ENCODE peak calls at places on chromosomes 5 and 9, in six cellular contexts. One of them, this sample, is unnamed.

GRCh38 chr5:134824681-134825080 is 21.1 kb upstream of the C5orf24 start:
- DNase-seq in HCT116: no peak
- DNase-seq in PC-3: no peak
- DNase-seq in hepatocyte: no peak
- DNase-seq in neural progenitor cell: no peak
- DNase-seq in GM23338: no peak
- DNase-seq in this sample: no peak

GRCh38 chr9:111559000-111559610 is 34.1 kb downstream of the ZNF483 start:
- DNase-seq in HCT116: no peak
- DNase-seq in PC-3: peak
- DNase-seq in hepatocyte: peak
- DNase-seq in neural progenitor cell: no peak
- DNase-seq in GM23338: no peak
- DNase-seq in this sample: no peak

GRCh38 chr9:6852243-6852963 is 94.6 kb downstream of the KDM4C start:
- DNase-seq in HCT116: no peak
- DNase-seq in PC-3: peak
- DNase-seq in hepatocyte: no peak
- DNase-seq in neural progenitor cell: no peak
- DNase-seq in GM23338: no peak
- DNase-seq in this sample: no peak

GRCh38 chr5:141617682-141618029 is 1.1 kb downstream of the DIAPH1 start:
- DNase-seq in HCT116: no peak
- DNase-seq in PC-3: peak
- DNase-seq in hepatocyte: no peak
- DNase-seq in neural progenitor cell: peak
- DNase-seq in GM23338: no peak
- DNase-seq in this sample: peak

GRCh38 chr9:99832558-99832864 is 10.8 kb downstream of the NR4A3 start:
- DNase-seq in HCT116: no peak
- DNase-seq in PC-3: no peak
- DNase-seq in hepatocyte: no peak
- DNase-seq in neural progenitor cell: no peak
- DNase-seq in GM23338: no peak
- DNase-seq in this sample: no peak

GRCh38 chr9:94961870-94962269 is 235.4 kb downstream of the AOPEP start:
- DNase-seq in HCT116: no peak
- DNase-seq in PC-3: no peak
- DNase-seq in hepatocyte: no peak
- DNase-seq in neural progenitor cell: no peak
- DNase-seq in GM23338: no peak
- DNase-seq in this sample: no peak

GRCh38 chr5:66680804-66681203 is 84.6 kb downstream of the MAST4 start:
- DNase-seq in HCT116: no peak
- DNase-seq in PC-3: no peak
- DNase-seq in hepatocyte: no peak
- DNase-seq in neural progenitor cell: peak
- DNase-seq in GM23338: no peak
- DNase-seq in this sample: no peak

GRCh38 chr5:125538469-125538868 is 792.0 kb upstream of the ZNF608 start:
- DNase-seq in HCT116: no peak
- DNase-seq in PC-3: no peak
- DNase-seq in hepatocyte: no peak
- DNase-seq in neural progenitor cell: no peak
- DNase-seq in GM23338: no peak
- DNase-seq in this sample: no peak

GRCh38 chr9:22813520-22813919 is 366.9 kb downstream of the DMRTA1 start:
- DNase-seq in HCT116: no peak
- DNase-seq in PC-3: no peak
- DNase-seq in hepatocyte: peak
- DNase-seq in neural progenitor cell: peak
- DNase-seq in GM23338: peak
- DNase-seq in this sample: peak

GRCh38 chr9:105026451-105026850 is 98.5 kb upstream of the ABCA1 start:
- DNase-seq in HCT116: no peak
- DNase-seq in PC-3: peak
- DNase-seq in hepatocyte: no peak
- DNase-seq in neural progenitor cell: no peak
- DNase-seq in GM23338: no peak
- DNase-seq in this sample: no peak

GRCh38 chr5:132812123-132812948 is 766 bp upstream of the SOWAHA start:
- DNase-seq in HCT116: no peak
- DNase-seq in PC-3: no peak
- DNase-seq in hepatocyte: no peak
- DNase-seq in neural progenitor cell: no peak
- DNase-seq in GM23338: no peak
- DNase-seq in this sample: no peak

GRCh38 chr9:30519756-30520155 is 1864.7 kb upstream of the ACO1 start:
- DNase-seq in HCT116: no peak
- DNase-seq in PC-3: peak
- DNase-seq in hepatocyte: no peak
- DNase-seq in neural progenitor cell: no peak
- DNase-seq in GM23338: no peak
- DNase-seq in this sample: no peak

GRCh38 chr9:86775718-86776117 is 171.6 kb downstream of the GAS1 start:
- DNase-seq in HCT116: no peak
- DNase-seq in PC-3: no peak
- DNase-seq in hepatocyte: no peak
- DNase-seq in neural progenitor cell: no peak
- DNase-seq in GM23338: no peak
- DNase-seq in this sample: no peak

GRCh38 chr9:96513622-96514021 is 63.7 kb downstream of the HABP4 start:
- DNase-seq in HCT116: no peak
- DNase-seq in PC-3: no peak
- DNase-seq in hepatocyte: no peak
- DNase-seq in neural progenitor cell: no peak
- DNase-seq in GM23338: no peak
- DNase-seq in this sample: no peak

GRCh38 chr5:132488590-132488989 is 2.0 kb downstream of the IRF1 start:
- DNase-seq in HCT116: no peak
- DNase-seq in PC-3: peak
- DNase-seq in hepatocyte: peak
- DNase-seq in neural progenitor cell: no peak
- DNase-seq in GM23338: no peak
- DNase-seq in this sample: no peak

GRCh38 chr5:157204765-157205164 is 24.1 kb downstream of the ITK start:
- DNase-seq in HCT116: no peak
- DNase-seq in PC-3: no peak
- DNase-seq in hepatocyte: no peak
- DNase-seq in neural progenitor cell: no peak
- DNase-seq in GM23338: no peak
- DNase-seq in this sample: no peak

GRCh38 chr9:131503626-131504465 is 1.1 kb downstream of the POMT1 start:
- DNase-seq in HCT116: no peak
- DNase-seq in PC-3: peak
- DNase-seq in hepatocyte: peak
- DNase-seq in neural progenitor cell: peak
- DNase-seq in GM23338: peak
- DNase-seq in this sample: no peak

GRCh38 chr5:6590581-6590980 is 42.3 kb downstream of the NSUN2 start:
- DNase-seq in HCT116: no peak
- DNase-seq in PC-3: no peak
- DNase-seq in hepatocyte: no peak
- DNase-seq in neural progenitor cell: no peak
- DNase-seq in GM23338: no peak
- DNase-seq in this sample: no peak

GRCh38 chr5:90410178-90410762 is 714 bp upstream of the CETN3 start:
- DNase-seq in HCT116: no peak
- DNase-seq in PC-3: no peak
- DNase-seq in hepatocyte: peak
- DNase-seq in neural progenitor cell: no peak
- DNase-seq in GM23338: no peak
- DNase-seq in this sample: peak

GRCh38 chr5:157109744-157110143 is 900 bp upstream of the HAVCR2 start:
- DNase-seq in HCT116: no peak
- DNase-seq in PC-3: no peak
- DNase-seq in hepatocyte: no peak
- DNase-seq in neural progenitor cell: no peak
- DNase-seq in GM23338: no peak
- DNase-seq in this sample: peak

GRCh38 chr5:151098185-151098813 is 17.5 kb upstream of the TNIP1 start:
- DNase-seq in HCT116: no peak
- DNase-seq in PC-3: no peak
- DNase-seq in hepatocyte: no peak
- DNase-seq in neural progenitor cell: no peak
- DNase-seq in GM23338: no peak
- DNase-seq in this sample: no peak

GRCh38 chr9:130720762-130721161 is 27.2 kb downstream of the EXOSC2 start:
- DNase-seq in HCT116: no peak
- DNase-seq in PC-3: no peak
- DNase-seq in hepatocyte: no peak
- DNase-seq in neural progenitor cell: no peak
- DNase-seq in GM23338: no peak
- DNase-seq in this sample: no peak

GRCh38 chr5:71732011-71732410 is 12.9 kb downstream of the CARTPT start:
- DNase-seq in HCT116: no peak
- DNase-seq in PC-3: no peak
- DNase-seq in hepatocyte: no peak
- DNase-seq in neural progenitor cell: no peak
- DNase-seq in GM23338: no peak
- DNase-seq in this sample: no peak
- H3K27ac ChIP-seq in HCT116: no peak
- H3K27ac ChIP-seq in PC-3: no peak
- H3K27ac ChIP-seq in hepatocyte: no peak
- H3K27ac ChIP-seq in neural progenitor cell: no peak
- H3K27ac ChIP-seq in GM23338: no peak
- H3K27ac ChIP-seq in this sample: no peak

GRCh38 chr5:172403822-172404221 is 50.5 kb downstream of the SH3PXD2B start:
- DNase-seq in HCT116: no peak
- DNase-seq in PC-3: no peak
- DNase-seq in hepatocyte: no peak
- DNase-seq in neural progenitor cell: no peak
- DNase-seq in GM23338: no peak
- DNase-seq in this sample: no peak

GRCh38 chr5:172403191-172403794 is 51.0 kb downstream of the SH3PXD2B start:
- DNase-seq in HCT116: no peak
- DNase-seq in PC-3: no peak
- DNase-seq in hepatocyte: peak
- DNase-seq in neural progenitor cell: peak
- DNase-seq in GM23338: peak
- DNase-seq in this sample: no peak

GRCh38 chr5:172404746-172405145 is 49.6 kb downstream of the SH3PXD2B start:
- DNase-seq in HCT116: no peak
- DNase-seq in PC-3: no peak
- DNase-seq in hepatocyte: no peak
- DNase-seq in neural progenitor cell: no peak
- DNase-seq in GM23338: no peak
- DNase-seq in this sample: no peak

GRCh38 chr5:172405226-172405625 is 49.1 kb downstream of the SH3PXD2B start:
- DNase-seq in HCT116: no peak
- DNase-seq in PC-3: no peak
- DNase-seq in hepatocyte: no peak
- DNase-seq in neural progenitor cell: no peak
- DNase-seq in GM23338: no peak
- DNase-seq in this sample: no peak

DNA sequence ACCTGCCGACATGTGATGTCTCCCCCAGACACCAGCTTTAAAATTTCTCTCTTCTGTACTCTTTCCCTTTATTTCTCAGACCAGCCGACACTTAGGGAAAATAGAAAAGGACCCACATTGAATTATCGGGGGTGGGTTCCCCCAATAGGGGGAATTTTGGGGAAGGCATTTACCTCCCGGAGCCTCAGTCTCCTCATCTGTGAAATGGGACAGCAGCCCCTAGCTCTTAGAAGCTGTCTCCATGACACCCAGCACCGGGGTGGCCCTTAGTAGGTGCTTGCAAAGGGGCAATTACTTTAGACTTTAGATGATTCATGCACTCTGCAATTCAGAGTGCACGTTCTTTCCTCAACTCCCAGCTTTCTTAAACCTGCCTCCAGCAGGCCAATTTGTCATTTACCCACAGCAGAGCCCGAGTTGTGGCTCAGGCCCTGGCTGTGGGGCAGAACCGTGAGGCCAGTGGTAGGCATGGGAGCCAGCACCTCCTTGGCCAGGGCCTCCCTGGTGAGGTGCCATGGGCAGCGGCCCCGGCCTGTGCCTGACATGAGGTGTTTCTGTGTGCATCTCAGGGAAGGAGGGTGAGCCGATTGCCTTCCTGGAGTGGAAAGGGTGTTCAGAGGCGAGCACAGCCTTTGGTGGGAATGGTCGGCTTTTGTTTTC is 51.7 kb downstream of the SH3PXD2B start:
- DNase-seq in HCT116: no peak
- DNase-seq in PC-3: no peak
- DNase-seq in hepatocyte: no peak
- DNase-seq in neural progenitor cell: no peak
- DNase-seq in GM23338: no peak
- DNase-seq in this sample: no peak
- H3K4me2 ChIP-seq in HCT116: no peak
- H3K4me2 ChIP-seq in PC-3: no peak
- H3K4me2 ChIP-seq in hepatocyte: no peak
- H3K4me2 ChIP-seq in neural progenitor cell: peak
- H3K4me2 ChIP-seq in GM23338: peak
- H3K4me2 ChIP-seq in this sample: no peak

DNA sequence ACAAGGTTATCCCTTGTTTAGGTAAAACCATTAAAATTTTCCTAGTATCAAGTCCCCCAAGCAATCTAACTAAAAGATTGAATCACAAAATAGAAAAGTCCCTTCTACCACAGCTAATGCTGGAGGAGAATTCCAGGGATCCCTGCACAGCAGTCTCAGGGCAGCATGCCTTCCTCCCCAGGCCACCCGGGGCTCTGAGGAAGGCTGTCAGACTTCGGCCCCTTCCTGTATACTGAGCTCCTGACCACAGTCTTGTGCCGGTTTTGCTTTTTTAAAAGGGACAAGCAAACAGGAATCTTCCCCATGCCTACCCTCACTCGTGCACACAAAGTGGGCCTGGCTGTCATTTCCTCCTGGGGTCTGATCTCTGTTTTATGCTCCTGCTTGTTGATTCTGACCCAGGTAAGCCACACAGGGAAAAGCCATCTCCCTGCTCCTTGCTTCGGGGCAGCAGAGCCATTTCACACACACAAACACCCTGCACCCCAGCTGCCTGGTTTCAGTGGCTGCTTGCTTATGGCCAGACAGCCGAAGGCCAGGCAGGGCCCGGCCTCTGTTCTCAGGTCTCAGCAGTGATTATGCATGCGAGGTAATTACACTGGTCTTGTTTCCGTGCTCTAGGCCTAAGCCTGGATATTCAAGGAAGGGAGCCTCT is 211.9 kb downstream of the NXNL2 start:
- DNase-seq in HCT116: no peak
- DNase-seq in PC-3: no peak
- DNase-seq in hepatocyte: no peak
- DNase-seq in neural progenitor cell: peak
- DNase-seq in GM23338: peak
- DNase-seq in this sample: peak
- TF ChIP-seq EZH2phosphoT487 in HCT116: no peak
- TF ChIP-seq EZH2phosphoT487 in PC-3: no peak
- TF ChIP-seq EZH2phosphoT487 in hepatocyte: no peak
- TF ChIP-seq EZH2phosphoT487 in neural progenitor cell: no peak
- TF ChIP-seq EZH2phosphoT487 in GM23338: no peak
- TF ChIP-seq EZH2phosphoT487 in this sample: no peak

DNA sequence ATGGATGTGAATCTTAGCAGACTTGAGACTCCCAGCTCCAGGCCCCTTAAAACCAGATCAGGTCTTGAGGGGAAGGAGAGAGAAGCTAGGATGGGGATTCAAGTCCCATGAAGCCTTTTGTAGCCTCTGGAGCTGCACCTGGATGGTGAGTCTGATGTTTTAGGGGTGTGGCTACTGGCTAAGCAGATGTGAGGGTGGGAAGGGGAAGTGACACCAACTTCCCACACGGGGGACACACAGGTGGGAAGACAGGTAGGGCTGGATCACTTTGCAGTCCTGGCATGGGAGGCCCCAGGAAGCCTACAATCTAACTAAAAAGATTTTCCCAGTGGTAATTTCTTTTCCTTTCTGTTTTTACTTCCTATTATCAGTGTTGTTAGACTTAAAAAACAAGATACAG is 38.7 kb upstream of the UBAP2 start:
- DNase-seq in HCT116: no peak
- DNase-seq in PC-3: no peak
- DNase-seq in hepatocyte: no peak
- DNase-seq in neural progenitor cell: no peak
- DNase-seq in GM23338: peak
- DNase-seq in this sample: no peak
- H3K27ac ChIP-seq in HCT116: no peak
- H3K27ac ChIP-seq in PC-3: no peak
- H3K27ac ChIP-seq in hepatocyte: no peak
- H3K27ac ChIP-seq in neural progenitor cell: no peak
- H3K27ac ChIP-seq in GM23338: no peak
- H3K27ac ChIP-seq in this sample: no peak